ENCODE peak calls at places on chromosomes 7 and 10, in six cellular contexts. H, C, Q, M, D and E are unnamed samples.

GRCh38 chr10:86674912-86675311 is 6.6 kb downstream of the LDB3 start:
- DNase-seq in H (no peak), M (no peak), Q (no peak), D (no peak), C (no peak), E (no peak)

GRCh38 chr10:131897297-131897899 is 3.4 kb upstream of the PPP2R2D start:
- DNase-seq in H (no peak), M (no peak), C (no peak), D (no peak), Q (no peak), E (no peak)

GRCh38 chr10:26437637-26438461 is at the start of gene APBB1IP:
- DNase-seq in D (peak), H (no peak), M (no peak), C (peak), Q (peak), E (peak)

GRCh38 chr10:11204355-11204879 is 186.7 kb downstream of the CELF2 start:
- DNase-seq in H (peak), M (no peak), Q (no peak), C (no peak), D (no peak), E (no peak)

GRCh38 chr7:26688388-26688787 is 176.0 kb downstream of the SKAP2 start:
- DNase-seq in C (peak), D (no peak), Q (peak), H (no peak), M (no peak), E (no peak)

GRCh38 chr10:120514035-120514620 is 57.1 kb downstream of the PLPP4 start:
- DNase-seq in M (peak), C (peak), D (peak), Q (peak), H (peak), E (peak)

GRCh38 chr10:78316451-78316931 is 282.8 kb downstream of the RPS24 start:
- DNase-seq in D (peak), H (no peak), C (peak), M (no peak), Q (no peak), E (no peak)

GRCh38 chr7:83648464-83649241 is at the start of gene SEMA3E:
- DNase-seq in M (peak), D (peak), Q (peak), H (peak), C (peak), E (peak)

GRCh38 chr7:92914645-92915044 is 78.3 kb upstream of the CDK6 start:
- DNase-seq in M (no peak), H (no peak), Q (no peak), D (no peak), C (no peak), E (no peak)

GRCh38 chr7:596819-597182 is 77.2 kb upstream of the PDGFA start:
- DNase-seq in H (no peak), Q (no peak), D (no peak), C (no peak), M (no peak), E (no peak)

GRCh38 chr7:20013551-20013950 is 203.6 kb downstream of the MACC1 start:
- DNase-seq in M (peak), Q (no peak), D (no peak), H (no peak), C (no peak), E (no peak)

GRCh38 chr10:44373341-44373995 is 11.4 kb downstream of the CXCL12 start:
- DNase-seq in C (no peak), D (no peak), M (no peak), Q (no peak), H (no peak), E (no peak)

GRCh38 chr7:32588657-32589056 is 93.4 kb downstream of the AVL9 start:
- DNase-seq in D (peak), M (peak), Q (no peak), C (no peak), H (peak), E (peak)

GRCh38 chr7:145902123-145902522 is 214.5 kb upstream of the CNTNAP2 start:
- DNase-seq in H (no peak), M (no peak), C (no peak), Q (no peak), D (no peak), E (no peak)

GRCh38 chr7:25918731-25919130 is 233.3 kb upstream of the NFE2L3 start:
- DNase-seq in D (no peak), M (no peak), C (no peak), H (no peak), Q (no peak), E (no peak)

GRCh38 chr7:157558875-157559595 is 222.2 kb downstream of the DNAJB6 start:
- DNase-seq in Q (no peak), H (no peak), C (no peak), D (no peak), M (no peak), E (no peak)

GRCh38 chr10:73039635-73040034 is 57.0 kb downstream of the P4HA1 start:
- DNase-seq in H (peak), M (no peak), Q (no peak), D (peak), C (no peak), E (no peak)

GRCh38 chr10:79437111-79437814 is 8.2 kb downstream of the ZCCHC24 start:
- DNase-seq in C (no peak), M (no peak), D (peak), Q (no peak), H (no peak), E (peak)

GRCh38 chr10:33214174-33214573 is 120.3 kb downstream of the NRP1 start:
- DNase-seq in D (no peak), C (no peak), M (no peak), Q (no peak), H (no peak), E (no peak)

GRCh38 chr10:5679606-5680005 is 5.0 kb upstream of the TASOR2 start:
- DNase-seq in Q (no peak), H (no peak), C (no peak), M (no peak), D (peak), E (peak)

GRCh38 chr10:97549587-97550322 is 22.8 kb upstream of the ANKRD2 start:
- DNase-seq in H (no peak), M (peak), D (no peak), C (no peak), Q (no peak), E (peak)

GRCh38 chr10:91694170-91694794 is 61.4 kb upstream of the PPP1R3C start:
- DNase-seq in Q (peak), D (peak), M (peak), H (peak), C (peak), E (peak)

GRCh38 chr7:114048386-114049235 is 129.8 kb upstream of the PPP1R3A start:
- DNase-seq in D (peak), C (no peak), H (peak), Q (peak), M (no peak), E (peak)

GRCh38 chr7:98661607-98662006 is 44.5 kb downstream of the NPTX2 start:
- DNase-seq in Q (no peak), D (no peak), C (no peak), H (no peak), M (no peak), E (no peak)

GRCh38 chr10:62779487-62780248 is 24.9 kb upstream of the ADO start:
- DNase-seq in D (peak), M (no peak), C (peak), H (peak), Q (peak), E (peak)

GRCh38 chr10:96043895-96044580 is 655 bp downstream of the CCNJ start:
- DNase-seq in Q (peak), M (peak), D (peak), H (peak), C (peak), E (peak)

GRCh38 chr7:113159746-113160339 is 41.5 kb upstream of the SMIM30 start:
- DNase-seq in C (no peak), H (peak), Q (peak), D (peak), M (peak), E (peak)

GRCh38 chr7:23074443-23075244 is 30.9 kb upstream of the KLHL7 start:
- DNase-seq in D (no peak), H (peak), C (no peak), M (no peak), Q (peak), E (peak)

GRCh38 chr10:48948631-48949030 is 9.0 kb upstream of the LRRC18 start:
- DNase-seq in D (no peak), C (no peak), H (no peak), M (no peak), Q (no peak), E (peak)

GRCh38 chr10:28719789-28720436 is 42.6 kb downstream of the BAMBI start:
- DNase-seq in Q (no peak), C (no peak), D (peak), M (no peak), H (peak), E (peak)

GRCh38 chr7:107667341-107667740 is 6.7 kb downstream of the SLC26A4 start:
- DNase-seq in H (no peak), Q (no peak), D (no peak), M (no peak), C (no peak), E (no peak)

GRCh38 chr10:91891285-91892001 is 17.8 kb downstream of the FGFBP3 start:
- DNase-seq in M (no peak), H (peak), D (peak), Q (no peak), C (no peak), E (peak)

GRCh38 chr7:138243430-138243829 is 167.2 kb downstream of the AKR1D1 start:
- DNase-seq in D (no peak), Q (no peak), M (peak), C (no peak), H (peak), E (peak)

GRCh38 chr10:71882813-71883746 is 32.0 kb upstream of the PSAP start:
- DNase-seq in M (no peak), H (no peak), D (peak), C (no peak), Q (no peak), E (no peak)

GRCh38 chr10:92567952-92568600 is 5.8 kb downstream of the IDE start:
- DNase-seq in H (peak), D (peak), M (no peak), Q (no peak), C (no peak), E (peak)

GRCh38 chr7:150450491-150450992 is at the start of gene GIMAP8:
- DNase-seq in M (no peak), Q (peak), D (no peak), C (peak), H (no peak), E (no peak)

GRCh38 chr7:76166404-76167255 is 35.1 kb upstream of the SRRM3 start:
- DNase-seq in C (peak), H (peak), Q (peak), M (peak), D (peak), E (peak)
- TF ChIP-seq CTCF in C (no peak), H (peak), Q (no peak), M (peak), D (peak), E (peak)

GRCh38 chr7:159001811-159002210 is 142.9 kb downstream of the VIPR2 start:
- DNase-seq in C (no peak), M (no peak), Q (no peak), H (no peak), D (no peak), E (no peak)

GRCh38 chr7:159000070-159000469 is 143.7 kb downstream of the DYNC2I1 start:
- DNase-seq in Q (no peak), H (no peak), D (no peak), C (no peak), M (no peak), E (no peak)

GRCh38 chr7:159004411-159004810 is 140.3 kb downstream of the VIPR2 start:
- DNase-seq in C (no peak), D (no peak), Q (no peak), H (no peak), M (no peak), E (no peak)

GRCh38 chr7:158999496-158999895 is 143.1 kb downstream of the DYNC2I1 start:
- DNase-seq in C (no peak), D (no peak), M (no peak), Q (no peak), H (no peak), E (no peak)

GRCh38 chr7:159000859-159001435 is 143.7 kb downstream of the VIPR2 start:
- DNase-seq in D (no peak), C (no peak), M (no peak), Q (no peak), H (no peak), E (no peak)
- TF ChIP-seq CTCF in D (no peak), C (no peak), M (no peak), Q (no peak), H (peak), E (no peak)

GRCh38 chr7:21504021-21504420 is 38.8 kb upstream of the DNAH11 start:
- DNase-seq in Q (no peak), M (no peak), C (no peak), D (no peak), H (no peak), E (peak)
- TF ChIP-seq CTCF in Q (no peak), M (no peak), C (no peak), D (no peak), H (no peak), E (no peak)

GRCh38 chr7:105876964-105877601 is 684 bp upstream of the ATXN7L1 start:
- DNase-seq in H (peak), Q (peak), M (peak), C (peak), D (peak), E (peak)

GRCh38 chr7:105875505-105875904 is 894 bp downstream of the ATXN7L1 start:
- DNase-seq in D (peak), C (no peak), M (no peak), Q (no peak), H (peak), E (peak)

GRCh38 chr7:105874055-105874454 is 2.3 kb downstream of the ATXN7L1 start:
- DNase-seq in C (no peak), M (no peak), D (no peak), H (no peak), Q (no peak), E (no peak)

GRCh38 chr7:105877736-105878135 is 1.3 kb upstream of the ATXN7L1 start:
- DNase-seq in C (no peak), D (peak), M (no peak), H (no peak), Q (peak), E (no peak)

DNA sequence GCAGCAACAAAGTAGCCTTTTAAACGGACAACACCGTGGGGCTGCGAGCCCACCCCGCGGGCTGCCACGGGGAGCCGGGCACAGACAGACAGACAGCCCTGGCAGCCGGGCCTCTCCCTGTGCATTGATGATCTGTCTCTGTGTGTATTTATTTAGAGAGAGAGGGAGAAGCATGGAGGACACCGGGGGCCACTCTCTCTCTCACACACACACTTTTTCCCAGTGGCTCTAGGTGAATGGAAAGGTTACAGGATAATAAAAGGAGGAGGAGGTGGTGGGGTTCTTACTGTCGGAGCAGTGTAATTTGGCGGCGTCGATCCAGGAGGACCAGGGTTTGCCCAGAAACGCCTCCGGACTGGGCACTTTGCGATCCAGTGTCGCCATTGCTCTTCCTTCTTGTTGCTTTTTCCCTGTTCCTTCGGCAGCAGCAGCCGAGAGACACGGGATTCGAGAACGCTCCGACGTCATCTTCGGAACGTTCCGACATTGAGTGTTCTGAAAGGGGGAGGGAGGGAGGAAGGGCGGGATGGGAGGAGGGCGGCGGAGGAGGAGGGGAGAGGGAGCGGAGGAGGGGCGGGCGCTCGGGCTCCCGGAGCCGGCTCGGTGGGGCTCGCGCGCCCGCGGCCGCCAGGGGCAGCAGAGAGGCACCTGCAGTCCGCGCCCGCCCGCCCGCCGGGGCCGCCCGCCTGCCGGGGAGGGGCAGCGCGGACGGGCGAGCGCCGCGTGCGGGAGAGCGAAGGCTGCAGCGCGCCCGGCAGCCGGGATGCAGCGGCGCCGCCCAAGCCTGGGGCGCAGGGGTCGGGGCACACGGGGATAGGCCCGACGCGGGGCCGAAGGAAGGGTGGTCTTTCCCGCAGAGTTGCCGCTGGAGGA is at the start of gene ATXN7L1:
- DNase-seq in D (peak), Q (peak), C (peak), M (peak), H (peak), E (peak)
- TF ChIP-seq CTCF in D (no peak), Q (peak), C (no peak), M (peak), H (no peak), E (peak)

DNA sequence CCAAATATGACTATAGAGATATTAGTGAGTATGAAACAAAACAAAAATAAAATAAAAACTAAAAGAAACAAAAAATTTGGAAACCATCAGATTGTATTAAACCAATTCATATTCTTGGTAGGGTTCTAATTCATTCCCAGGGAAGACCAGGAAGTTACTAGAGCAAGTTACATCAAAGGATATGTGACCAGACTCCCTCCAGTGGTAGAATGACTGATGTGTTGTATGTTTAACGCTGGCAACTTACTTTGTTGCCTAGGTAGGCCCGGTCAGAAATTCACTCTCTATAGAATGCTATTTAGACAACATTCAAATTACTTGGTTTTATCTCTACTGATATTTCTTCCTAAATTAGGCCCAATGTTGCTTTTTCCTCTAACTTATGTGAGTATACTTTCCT is 5.2 kb downstream of the PHYHIPL start:
- DNase-seq in M (peak), C (no peak), H (peak), D (peak), Q (peak), E (peak)
- TF ChIP-seq CTCF in M (peak), C (peak), H (peak), D (peak), Q (no peak), E (peak)